ENCODE peak calls at places on chromosomes 13 and 19, in four cellular contexts. One of them, this sample, is unnamed. For H3K36me3, the result is how much of the 10 kb centered on the place peaks cover.

GRCh38 chr19:37931941-37932655 is 25.1 kb downstream of the SIPA1L3 start:
- DNase-seq in pancreas: peak
- DNase-seq in uterus: peak
- DNase-seq in sigmoid colon: peak
- DNase-seq in this sample: peak

GRCh38 chr13:30985637-30986205 is 53.3 kb downstream of the TEX26 start:
- DNase-seq in uterus: no peak
- DNase-seq in sigmoid colon: no peak
- DNase-seq in pancreas: no peak
- DNase-seq in this sample: no peak

GRCh38 chr13:83881917-83882625 is at the start of gene SLITRK1:
- DNase-seq in pancreas: peak
- DNase-seq in uterus: no peak
- DNase-seq in sigmoid colon: no peak
- DNase-seq in this sample: peak

GRCh38 chr13:48304132-48304876 is 753 bp downstream of the RB1 start:
- DNase-seq in uterus: peak
- DNase-seq in pancreas: no peak
- DNase-seq in sigmoid colon: peak
- DNase-seq in this sample: no peak

GRCh38 chr19:52963229-52963760 is 614 bp upstream of the ZNF816 start:
- DNase-seq in sigmoid colon: peak
- DNase-seq in uterus: no peak
- DNase-seq in pancreas: peak
- DNase-seq in this sample: no peak

GRCh38 chr13:76285463-76285862 is 600.7 kb downstream of the KCTD12 start:
- DNase-seq in uterus: no peak
- DNase-seq in pancreas: no peak
- DNase-seq in sigmoid colon: no peak
- DNase-seq in this sample: no peak

GRCh38 chr13:45416521-45417125 is 1.6 kb downstream of the SLC25A30 start:
- DNase-seq in sigmoid colon: no peak
- DNase-seq in pancreas: no peak
- DNase-seq in uterus: no peak
- DNase-seq in this sample: no peak

GRCh38 chr19:3224346-3225325 is at the start of gene CELF5:
- DNase-seq in sigmoid colon: no peak
- DNase-seq in pancreas: peak
- DNase-seq in uterus: peak
- DNase-seq in this sample: no peak

GRCh38 chr13:92221916-92222315 is 823.5 kb downstream of the GPC5 start:
- DNase-seq in pancreas: no peak
- DNase-seq in sigmoid colon: no peak
- DNase-seq in uterus: no peak
- DNase-seq in this sample: no peak

GRCh38 chr13:95553614-95554385 is 1.3 kb downstream of the CLDN10 start:
- DNase-seq in uterus: no peak
- DNase-seq in pancreas: peak
- DNase-seq in sigmoid colon: no peak
- DNase-seq in this sample: peak

GRCh38 chr19:46678110-46678732 is 17.2 kb upstream of the DACT3 start:
- DNase-seq in uterus: no peak
- DNase-seq in pancreas: peak
- DNase-seq in sigmoid colon: no peak
- DNase-seq in this sample: no peak

GRCh38 chr13:102657630-102658029 is 37.2 kb downstream of the METTL21C start:
- DNase-seq in pancreas: no peak
- DNase-seq in uterus: no peak
- DNase-seq in sigmoid colon: no peak
- DNase-seq in this sample: no peak

GRCh38 chr13:110047511-110047910 is 259.4 kb downstream of the COL4A1 start:
- DNase-seq in uterus: peak
- DNase-seq in sigmoid colon: peak
- DNase-seq in pancreas: peak
- DNase-seq in this sample: peak

GRCh38 chr13:33105387-33106005 is 89.3 kb downstream of the KL start:
- DNase-seq in pancreas: no peak
- DNase-seq in uterus: no peak
- DNase-seq in sigmoid colon: no peak
- DNase-seq in this sample: no peak

GRCh38 chr19:18604820-18605159 is 1.8 kb downstream of the CRLF1 start:
- DNase-seq in pancreas: no peak
- DNase-seq in uterus: no peak
- DNase-seq in sigmoid colon: no peak
- DNase-seq in this sample: no peak

GRCh38 chr13:27644302-27644701 is 22.6 kb downstream of the POLR1D start:
- DNase-seq in uterus: no peak
- DNase-seq in sigmoid colon: no peak
- DNase-seq in pancreas: no peak
- DNase-seq in this sample: no peak

GRCh38 chr19:38023245-38023644 is 116.2 kb downstream of the SIPA1L3 start:
- DNase-seq in uterus: no peak
- DNase-seq in pancreas: no peak
- DNase-seq in sigmoid colon: no peak
- DNase-seq in this sample: no peak

GRCh38 chr19:34654796-34655195 is 22.2 kb downstream of the SCGB2B2 start:
- DNase-seq in pancreas: no peak
- DNase-seq in uterus: no peak
- DNase-seq in sigmoid colon: no peak
- DNase-seq in this sample: no peak
- H3K4me3 ChIP-seq in pancreas: no peak
- H3K4me3 ChIP-seq in uterus: no peak
- H3K4me3 ChIP-seq in sigmoid colon: no peak
- H3K4me3 ChIP-seq in this sample: no peak

GRCh38 chr13:24178847-24179845 is 18.6 kb downstream of the SPATA13 start:
- DNase-seq in pancreas: no peak
- DNase-seq in uterus: no peak
- DNase-seq in sigmoid colon: no peak
- DNase-seq in this sample: no peak
- H3K36me3 ChIP-seq in pancreas: under half
- H3K36me3 ChIP-seq in uterus: under half
- H3K36me3 ChIP-seq in sigmoid colon: under half
- H3K36me3 ChIP-seq in this sample: under half

GRCh38 chr19:10660346-10660745 is 6.2 kb downstream of the ILF3 start:
- DNase-seq in pancreas: no peak
- DNase-seq in sigmoid colon: no peak
- DNase-seq in uterus: no peak
- DNase-seq in this sample: no peak
- H3K4me3 ChIP-seq in pancreas: no peak
- H3K4me3 ChIP-seq in sigmoid colon: no peak
- H3K4me3 ChIP-seq in uterus: no peak
- H3K4me3 ChIP-seq in this sample: no peak

GRCh38 chr19:49596954-49597702 is 6.1 kb downstream of the PRR12 start:
- DNase-seq in pancreas: no peak
- DNase-seq in uterus: no peak
- DNase-seq in sigmoid colon: no peak
- DNase-seq in this sample: no peak
- H3K36me3 ChIP-seq in pancreas: under half
- H3K36me3 ChIP-seq in uterus: under half
- H3K36me3 ChIP-seq in sigmoid colon: half or more
- H3K36me3 ChIP-seq in this sample: half or more

DNA sequence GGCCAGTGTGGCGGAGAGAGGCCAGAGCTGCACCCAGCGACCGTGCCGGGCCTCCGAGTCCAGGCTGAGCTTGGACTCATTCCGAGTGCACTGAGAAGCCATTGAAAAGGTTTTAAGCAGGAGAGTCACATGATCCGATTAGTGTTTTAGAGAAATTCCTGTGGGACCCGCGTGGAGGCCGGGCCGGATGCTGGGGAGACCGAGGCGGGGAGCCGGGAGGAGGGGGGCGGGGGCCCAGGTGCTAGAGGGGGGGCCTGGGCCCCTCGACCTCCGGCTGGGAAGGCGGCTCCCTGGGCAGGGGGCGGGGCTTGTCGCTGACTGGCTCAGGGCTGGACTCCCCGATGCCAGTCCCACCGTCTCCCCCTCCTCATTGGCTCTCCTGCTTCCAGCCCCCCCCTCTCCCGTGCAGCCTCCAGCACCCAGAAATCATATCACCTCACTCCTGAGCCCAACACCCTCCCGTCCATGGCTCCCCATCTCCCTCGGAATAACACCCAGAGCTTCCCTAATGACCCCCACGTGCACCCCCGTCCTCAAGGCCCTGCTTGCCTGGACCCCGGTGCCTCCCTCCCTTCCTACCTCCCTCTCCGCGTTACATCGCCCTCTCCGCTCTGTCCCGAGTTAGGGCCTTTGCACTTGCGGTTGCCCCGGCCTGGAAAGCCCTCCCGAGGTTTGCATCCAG is 5.2 kb upstream of the ZNF579 start:
- DNase-seq in sigmoid colon: peak
- DNase-seq in pancreas: peak
- DNase-seq in uterus: peak
- DNase-seq in this sample: peak
- H3K4me3 ChIP-seq in sigmoid colon: peak
- H3K4me3 ChIP-seq in pancreas: peak
- H3K4me3 ChIP-seq in uterus: peak
- H3K4me3 ChIP-seq in this sample: peak

DNA sequence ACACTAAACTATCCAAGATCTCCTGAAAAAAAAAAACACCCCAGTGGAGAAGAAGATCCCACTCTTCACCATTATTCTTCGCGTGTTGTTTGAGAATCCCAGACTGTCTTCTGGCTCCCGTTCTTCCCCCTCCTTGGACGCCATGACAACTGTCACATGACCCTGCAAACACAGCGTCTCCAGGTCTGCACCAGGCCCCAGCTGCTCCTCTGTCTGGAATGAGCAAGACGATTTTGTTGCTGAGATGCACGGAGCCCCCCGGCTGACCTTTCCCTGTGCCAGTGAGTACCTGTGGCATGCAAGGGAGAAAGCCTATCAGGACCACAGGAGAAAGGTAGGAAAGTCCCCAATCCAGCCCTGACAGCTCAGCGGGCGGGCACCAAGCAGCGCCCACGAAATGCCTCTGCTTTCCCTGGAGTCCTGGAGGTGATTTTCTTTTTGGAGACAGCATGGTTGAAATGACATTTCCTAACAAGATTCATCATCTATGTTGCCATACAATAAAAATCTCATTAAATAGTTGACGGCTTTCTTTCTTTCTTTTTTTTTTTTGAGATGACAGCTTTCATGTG is at the start of gene CFAP97D2:
- DNase-seq in uterus: no peak
- DNase-seq in pancreas: no peak
- DNase-seq in sigmoid colon: no peak
- DNase-seq in this sample: no peak
- H3K36me3 ChIP-seq in uterus: under half
- H3K36me3 ChIP-seq in pancreas: under half
- H3K36me3 ChIP-seq in sigmoid colon: under half
- H3K36me3 ChIP-seq in this sample: under half

DNA sequence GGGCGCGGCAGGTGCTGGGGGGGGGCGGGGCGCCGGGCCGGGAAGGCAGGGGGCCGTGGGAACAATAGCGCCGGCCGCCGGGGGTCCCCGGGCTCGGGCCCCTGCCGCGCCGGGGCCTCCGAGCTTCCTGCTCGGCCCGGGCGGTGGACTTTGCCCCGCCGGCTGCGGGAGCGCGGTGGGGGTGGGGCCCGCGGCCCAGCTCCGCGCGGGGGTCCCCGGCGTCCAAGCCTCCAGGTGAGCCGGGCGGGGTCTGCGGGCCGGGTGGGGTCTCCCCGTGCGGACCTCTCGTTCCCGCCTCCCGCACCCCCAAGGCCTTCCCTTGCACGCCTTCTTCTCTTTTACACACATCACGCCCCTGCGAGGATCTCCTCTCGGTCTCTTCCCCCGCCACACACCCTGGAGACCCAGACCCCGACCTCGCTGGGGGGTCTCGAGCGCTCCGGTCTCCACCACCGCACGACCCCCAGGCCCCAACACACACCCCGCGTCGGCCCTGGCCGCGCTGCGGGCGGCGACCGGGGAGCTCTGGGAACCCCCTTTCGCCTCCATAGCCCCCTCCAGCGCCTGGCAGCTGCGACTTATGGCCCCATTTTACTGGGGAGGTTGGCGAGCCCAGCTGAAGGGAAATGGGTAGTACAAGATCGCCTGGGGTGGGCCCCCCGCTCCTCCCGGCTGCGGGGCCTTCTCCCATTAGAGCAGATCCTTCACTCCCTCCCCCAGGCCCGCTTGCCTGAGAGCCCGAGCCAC is 701 bp downstream of the CAMSAP3 start:
- DNase-seq in uterus: no peak
- DNase-seq in pancreas: peak
- DNase-seq in sigmoid colon: no peak
- DNase-seq in this sample: no peak
- H3K4me3 ChIP-seq in uterus: no peak
- H3K4me3 ChIP-seq in pancreas: peak
- H3K4me3 ChIP-seq in sigmoid colon: peak
- H3K4me3 ChIP-seq in this sample: peak

GRCh38 chr19:42293539-42293938 is 8.4 kb upstream of the PRR19 start:
- DNase-seq in pancreas: no peak
- DNase-seq in sigmoid colon: no peak
- DNase-seq in uterus: no peak
- DNase-seq in this sample: no peak
- H3K36me3 ChIP-seq in pancreas: under half
- H3K36me3 ChIP-seq in sigmoid colon: half or more
- H3K36me3 ChIP-seq in uterus: under half
- H3K36me3 ChIP-seq in this sample: half or more